ENCODE peak calls at places on chromosome 6, in five cellular contexts. O is PC-9; T is uterus; U is psoas muscle; J is CD4-positive, alpha-beta memory T cell. E is an unnamed sample.

GRCh38 chr6:77633471-77633870 is 19.4 kb upstream of the MEI4 start:
- DNase-seq in O (no peak), T (no peak), U (no peak), J (no peak), E (no peak)

GRCh38 chr6:150937126-150937906 is 71.8 kb downstream of the MTHFD1L start:
- DNase-seq in O (no peak), T (peak; percentile 59), U (peak; percentile 80), J (no peak), E (no peak)

GRCh38 chr6:127893541-127893940 is 7.3 kb downstream of the THEMIS start:
- DNase-seq in O (no peak), T (no peak), U (no peak), J (no peak), E (no peak)

GRCh38 chr6:79078057-79078969 is at the start of gene PHIP:
- DNase-seq in O (peak; percentile 71), T (peak; percentile 91), U (peak; percentile 97), J (peak; percentile 97), E (peak; percentile 73)

GRCh38 chr6:4941782-4942672 is 61.8 kb downstream of the RPP40 start:
- DNase-seq in O (peak; percentile 89), T (peak; percentile 74), U (no peak), J (peak; percentile 17), E (no peak)

GRCh38 chr6:105137388-105137787 is 42.4 kb downstream of the POPDC3 start:
- DNase-seq in O (no peak), T (peak; percentile 27), U (peak; percentile 58), J (no peak), E (no peak)

GRCh38 chr6:149965191-149966020 is 1.7 kb downstream of the ULBP1 start:
- DNase-seq in O (no peak), T (no peak), U (no peak), J (peak; percentile 38), E (no peak)

GRCh38 chr6:155440758-155441157 is 14.9 kb downstream of the NOX3 start:
- DNase-seq in O (no peak), T (no peak), U (no peak), J (no peak), E (no peak)

GRCh38 chr6:137878810-137879285 is 11.8 kb downstream of the TNFAIP3 start:
- DNase-seq in O (no peak), T (no peak), U (peak; percentile 82), J (peak; percentile 50), E (no peak)

GRCh38 chr6:4727671-4728435 is 48.4 kb upstream of the CDYL start:
- DNase-seq in O (peak; percentile 53), T (no peak), U (no peak), J (no peak), E (no peak)

GRCh38 chr6:153051801-153052200 is 49.3 kb upstream of the MTRF1L start:
- DNase-seq in O (no peak), T (no peak), U (no peak), J (no peak), E (no peak)

GRCh38 chr6:10384333-10384718 is 30.5 kb downstream of the TFAP2A start:
- DNase-seq in O (no peak), T (no peak), U (no peak), J (no peak), E (no peak)

GRCh38 chr6:99427988-99428387 is 2.9 kb upstream of the PNISR start:
- DNase-seq in O (no peak), T (no peak), U (no peak), J (no peak), E (no peak)

GRCh38 chr6:116392158-116393032 is 21.6 kb downstream of the DSE start:
- DNase-seq in O (no peak), T (no peak), U (no peak), J (peak; percentile 81), E (no peak)

GRCh38 chr6:30717129-30717844 is at the start of gene MDC1:
- DNase-seq in O (peak; percentile 99), T (peak; percentile 100), U (peak; percentile 100), J (peak; percentile 100), E (peak; percentile 98)

GRCh38 chr6:10390495-10391298 is 24.2 kb downstream of the TFAP2A start:
- DNase-seq in O (no peak), T (no peak), U (no peak), J (no peak), E (no peak)

GRCh38 chr6:72350256-72350875 is 271.5 kb upstream of the KCNQ5 start:
- DNase-seq in O (no peak), T (no peak), U (no peak), J (no peak), E (no peak)
- H3K4me1 ChIP-seq in O (no peaks in the 10 kb centered on the region), T (no peaks in the 10 kb centered on the region), U (no peaks in the 10 kb centered on the region), J (no peaks in the 10 kb centered on the region), E (no peaks in the 10 kb centered on the region)

GRCh38 chr6:158043008-158043407 is 61.3 kb downstream of the SYNJ2 start:
- DNase-seq in O (no peak), T (no peak), U (peak; percentile 78), J (no peak), E (no peak)
- H3K4me3 ChIP-seq in O (no peak overlapping the region), T (no peak overlapping the region), U (peak overlapping the region; percentile 43), J (no peak overlapping the region), E (no peak overlapping the region)

DNA sequence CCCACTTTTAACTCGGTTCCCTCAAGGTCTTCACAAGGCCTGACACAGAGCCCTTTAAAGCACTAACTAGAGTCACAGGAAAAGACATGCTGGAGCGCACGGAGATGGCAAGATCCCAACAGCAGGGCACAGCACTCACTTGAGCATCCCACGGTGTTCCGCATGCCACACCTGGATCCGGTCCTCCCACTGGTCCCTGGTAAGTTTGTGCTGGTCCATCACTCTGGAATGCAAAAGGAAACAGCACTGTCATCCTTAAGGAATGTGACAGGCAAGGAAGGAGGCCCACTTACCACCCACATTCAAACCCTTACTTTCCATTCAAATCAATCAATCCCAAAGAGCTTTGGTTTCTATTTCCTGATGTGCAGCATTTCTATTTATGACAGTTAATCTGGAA is 34.7 kb downstream of the EZR start:
- DNase-seq in O (peak; percentile 83), T (no peak), U (no peak), J (no peak), E (no peak)
- H3K4me1 ChIP-seq in O (peaks cover 99% of the 10 kb centered on the region), T (no peaks in the 10 kb centered on the region), U (no peaks in the 10 kb centered on the region), J (peaks cover 27% of the 10 kb centered on the region), E (no peaks in the 10 kb centered on the region)

GRCh38 chr6:37372116-37372515 is 18.3 kb downstream of the RNF8 start:
- DNase-seq in O (no peak), T (no peak), U (no peak), J (no peak), E (no peak)

GRCh38 chr6:37371158-37372083 is 17.6 kb downstream of the RNF8 start:
- DNase-seq in O (no peak), T (no peak), U (no peak), J (no peak), E (no peak)

GRCh38 chr6:37367557-37367956 is 13.8 kb downstream of the RNF8 start:
- DNase-seq in O (no peak), T (no peak), U (no peak), J (no peak), E (no peak)

GRCh38 chr6:37368961-37369320 is 15.2 kb downstream of the RNF8 start:
- DNase-seq in O (no peak), T (no peak), U (no peak), J (no peak), E (no peak)

GRCh38 chr6:37369321-37370196 is 15.8 kb downstream of the RNF8 start:
- DNase-seq in O (no peak), T (no peak), U (no peak), J (no peak), E (no peak)
- H3K4me3 ChIP-seq in O (no peak overlapping the region), T (no peak overlapping the region), U (no peak overlapping the region), J (no peak overlapping the region), E (no peak overlapping the region)

DNA sequence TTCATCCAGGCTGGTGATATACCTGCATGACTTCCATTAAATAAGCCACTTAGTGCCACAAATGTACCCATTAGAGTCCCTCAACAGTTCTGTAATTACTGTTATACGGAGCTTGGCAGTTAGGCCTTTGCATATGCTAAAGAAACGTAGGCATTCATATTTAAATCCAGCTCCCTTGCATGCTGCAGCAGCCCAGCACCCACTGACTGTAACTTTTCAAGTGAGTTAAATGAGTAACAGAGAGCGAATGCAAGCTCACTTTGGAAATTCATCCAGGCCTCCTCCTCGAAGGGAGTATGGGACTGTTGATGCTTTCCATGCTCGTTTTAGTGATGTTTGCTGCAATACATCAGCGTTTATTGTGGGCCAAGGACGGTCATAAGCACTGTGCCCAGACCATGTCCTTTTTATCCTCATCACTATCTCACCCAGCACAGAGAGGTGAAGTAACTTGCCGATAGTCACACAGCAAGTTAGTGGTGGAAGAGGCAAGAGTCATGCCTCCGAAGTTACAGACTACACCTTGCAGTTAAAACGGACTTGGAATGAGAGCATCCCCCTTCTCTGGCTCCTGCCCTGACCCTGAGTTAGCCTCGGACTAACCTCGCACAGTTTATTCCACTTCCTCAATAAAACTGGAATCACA is 179.4 kb upstream of the PDE10A start:
- DNase-seq in O (no peak), T (no peak), U (no peak), J (no peak), E (no peak)
- H3K4me1 ChIP-seq in O (no peaks in the 10 kb centered on the region), T (peaks cover 6% of the 10 kb centered on the region), U (no peaks in the 10 kb centered on the region), J (no peaks in the 10 kb centered on the region), E (peaks cover 15% of the 10 kb centered on the region)

GRCh38 chr6:167677422-167677789 is 149.3 kb upstream of the AFDN start:
- DNase-seq in O (no peak), T (no peak), U (no peak), J (no peak), E (no peak)
- H3K4me3 ChIP-seq in O (no peak overlapping the region), T (no peak overlapping the region), U (no peak overlapping the region), J (no peak overlapping the region), E (no peak overlapping the region)

DNA sequence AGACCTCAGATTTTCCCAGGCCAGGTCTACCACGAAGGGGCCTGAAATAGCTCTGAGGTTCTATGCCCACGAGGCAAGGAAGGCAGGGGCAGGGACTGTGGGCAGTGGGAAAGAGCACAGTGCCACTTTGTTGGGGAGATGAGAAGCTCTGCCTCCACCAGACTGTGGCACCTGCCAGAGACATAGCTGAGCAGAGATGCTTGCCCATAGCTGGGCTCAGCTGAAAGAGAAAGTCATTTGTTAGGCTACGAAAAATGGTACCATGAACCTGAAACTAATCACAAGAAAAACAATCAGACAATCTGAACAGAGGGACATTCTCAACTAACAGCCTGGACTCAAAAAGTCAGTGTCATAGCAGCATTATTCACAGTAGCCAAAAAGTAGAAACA is 32.9 kb upstream of the TCP11 start:
- DNase-seq in O (no peak), T (no peak), U (no peak), J (no peak), E (no peak)
- H3K4me1 ChIP-seq in O (peaks cover 22% of the 10 kb centered on the region), T (no peaks in the 10 kb centered on the region), U (no peaks in the 10 kb centered on the region), J (peaks cover 10% of the 10 kb centered on the region), E (no peaks in the 10 kb centered on the region)

GRCh38 chr6:18312368-18312767 is 48.0 kb upstream of the DEK start:
- DNase-seq in O (no peak), T (no peak), U (no peak), J (no peak), E (no peak)

GRCh38 chr6:18307006-18307405 is 42.7 kb upstream of the DEK start:
- DNase-seq in O (peak; percentile 72), T (no peak), U (no peak), J (no peak), E (no peak)

GRCh38 chr6:18302561-18303439 is 38.5 kb upstream of the DEK start:
- DNase-seq in O (no peak), T (no peak), U (no peak), J (no peak), E (no peak)

GRCh38 chr6:18309046-18309445 is 44.7 kb upstream of the DEK start:
- DNase-seq in O (no peak), T (no peak), U (no peak), J (no peak), E (no peak)

GRCh38 chr6:18308070-18308735 is 43.9 kb upstream of the DEK start:
- DNase-seq in O (peak; percentile 78), T (no peak), U (no peak), J (no peak), E (no peak)
- H3K4me3 ChIP-seq in O (no peak overlapping the region), T (no peak overlapping the region), U (no peak overlapping the region), J (no peak overlapping the region), E (no peak overlapping the region)

E was measured in Panc1.